ENCODE peak calls at places on chromosomes 12 and 14, in eight cellular contexts. One of them, this sample, is unnamed.

GRCh38 chr12:116048886-116049285 is 228.6 kb downstream of the MED13L start:
- DNase-seq in epithelial cell of esophagus: no peak
- DNase-seq in astrocyte of the cerebellum: no peak
- DNase-seq in AG09309: no peak
- DNase-seq in endothelial cell: no peak
- DNase-seq in sigmoid colon: no peak
- DNase-seq in thoracic aorta: no peak
- DNase-seq in body of pancreas: no peak
- DNase-seq in this sample: no peak

GRCh38 chr12:48388430-48388829 is 37.7 kb upstream of the ZNF641 start:
- DNase-seq in epithelial cell of esophagus: no peak
- DNase-seq in astrocyte of the cerebellum: no peak
- DNase-seq in AG09309: no peak
- DNase-seq in endothelial cell: no peak
- DNase-seq in sigmoid colon: no peak
- DNase-seq in thoracic aorta: no peak
- DNase-seq in body of pancreas: no peak
- DNase-seq in this sample: no peak

GRCh38 chr12:122975790-122976647 is 975 bp downstream of the OGFOD2 start:
- DNase-seq in epithelial cell of esophagus: no peak
- DNase-seq in astrocyte of the cerebellum: no peak
- DNase-seq in AG09309: no peak
- DNase-seq in endothelial cell: no peak
- DNase-seq in sigmoid colon: no peak
- DNase-seq in thoracic aorta: no peak
- DNase-seq in body of pancreas: no peak
- DNase-seq in this sample: no peak

GRCh38 chr12:122097641-122098364 is 19.2 kb downstream of the MLXIP start:
- DNase-seq in epithelial cell of esophagus: peak; percentile 52
- DNase-seq in astrocyte of the cerebellum: no peak
- DNase-seq in AG09309: no peak
- DNase-seq in endothelial cell: peak; percentile 35
- DNase-seq in sigmoid colon: peak; percentile 65
- DNase-seq in thoracic aorta: no peak
- DNase-seq in body of pancreas: peak; percentile 94
- DNase-seq in this sample: no peak

GRCh38 chr12:41112903-41113302 is 75.2 kb upstream of the PDZRN4 start:
- DNase-seq in epithelial cell of esophagus: peak; percentile 10
- DNase-seq in astrocyte of the cerebellum: no peak
- DNase-seq in AG09309: no peak
- DNase-seq in endothelial cell: no peak
- DNase-seq in sigmoid colon: no peak
- DNase-seq in thoracic aorta: no peak
- DNase-seq in body of pancreas: no peak
- DNase-seq in this sample: no peak

GRCh38 chr12:111598637-111599458 is at the start of gene ATXN2:
- DNase-seq in epithelial cell of esophagus: peak; percentile 70
- DNase-seq in astrocyte of the cerebellum: no peak
- DNase-seq in AG09309: no peak
- DNase-seq in endothelial cell: peak; percentile 58
- DNase-seq in sigmoid colon: peak; percentile 83
- DNase-seq in thoracic aorta: peak; percentile 4
- DNase-seq in body of pancreas: peak; percentile 68
- DNase-seq in this sample: no peak

GRCh38 chr12:47385587-47385986 is 305.8 kb upstream of the AMIGO2 start:
- DNase-seq in epithelial cell of esophagus: no peak
- DNase-seq in astrocyte of the cerebellum: no peak
- DNase-seq in AG09309: no peak
- DNase-seq in endothelial cell: no peak
- DNase-seq in sigmoid colon: no peak
- DNase-seq in thoracic aorta: no peak
- DNase-seq in body of pancreas: no peak
- DNase-seq in this sample: no peak

GRCh38 chr12:103672401-103673119 is 85.5 kb downstream of the STAB2 start:
- DNase-seq in epithelial cell of esophagus: no peak
- DNase-seq in astrocyte of the cerebellum: no peak
- DNase-seq in AG09309: no peak
- DNase-seq in endothelial cell: no peak
- DNase-seq in sigmoid colon: no peak
- DNase-seq in thoracic aorta: no peak
- DNase-seq in body of pancreas: no peak
- DNase-seq in this sample: no peak

GRCh38 chr14:49950275-49951250 is 57.7 kb downstream of the ARF6 start:
- DNase-seq in epithelial cell of esophagus: peak; percentile 100
- DNase-seq in astrocyte of the cerebellum: no peak
- DNase-seq in AG09309: no peak
- DNase-seq in endothelial cell: no peak
- DNase-seq in sigmoid colon: no peak
- DNase-seq in thoracic aorta: no peak
- DNase-seq in body of pancreas: peak; percentile 55
- DNase-seq in this sample: no peak

GRCh38 chr12:6792522-6793201 is 3.3 kb downstream of the CD4 start:
- DNase-seq in epithelial cell of esophagus: no peak
- DNase-seq in astrocyte of the cerebellum: no peak
- DNase-seq in AG09309: no peak
- DNase-seq in endothelial cell: no peak
- DNase-seq in sigmoid colon: peak; percentile 78
- DNase-seq in thoracic aorta: no peak
- DNase-seq in body of pancreas: no peak
- DNase-seq in this sample: no peak

GRCh38 chr14:32940066-32940651 is 1.5 kb downstream of the NPAS3 start:
- DNase-seq in epithelial cell of esophagus: no peak
- DNase-seq in astrocyte of the cerebellum: peak; percentile 9
- DNase-seq in AG09309: no peak
- DNase-seq in endothelial cell: peak; percentile 15
- DNase-seq in sigmoid colon: no peak
- DNase-seq in thoracic aorta: no peak
- DNase-seq in body of pancreas: no peak
- DNase-seq in this sample: no peak

GRCh38 chr12:122880155-122880605 is 15.7 kb downstream of the VPS37B start:
- DNase-seq in epithelial cell of esophagus: no peak
- DNase-seq in astrocyte of the cerebellum: no peak
- DNase-seq in AG09309: no peak
- DNase-seq in endothelial cell: no peak
- DNase-seq in sigmoid colon: no peak
- DNase-seq in thoracic aorta: no peak
- DNase-seq in body of pancreas: no peak
- DNase-seq in this sample: no peak

GRCh38 chr12:16165506-16165905 is 112.0 kb downstream of the SLC15A5 start:
- DNase-seq in epithelial cell of esophagus: peak; percentile 64
- DNase-seq in astrocyte of the cerebellum: peak; percentile 40
- DNase-seq in AG09309: no peak
- DNase-seq in endothelial cell: peak; percentile 34
- DNase-seq in sigmoid colon: peak; percentile 69
- DNase-seq in thoracic aorta: no peak
- DNase-seq in body of pancreas: peak; percentile 20
- DNase-seq in this sample: peak; percentile 16

GRCh38 chr14:90545431-90545830 is 148.6 kb downstream of the CALM1 start:
- DNase-seq in epithelial cell of esophagus: no peak
- DNase-seq in astrocyte of the cerebellum: no peak
- DNase-seq in AG09309: no peak
- DNase-seq in endothelial cell: no peak
- DNase-seq in sigmoid colon: no peak
- DNase-seq in thoracic aorta: no peak
- DNase-seq in body of pancreas: no peak
- DNase-seq in this sample: no peak

GRCh38 chr14:93727917-93728650 is 60.2 kb downstream of the PRIMA1 start:
- DNase-seq in epithelial cell of esophagus: no peak
- DNase-seq in astrocyte of the cerebellum: no peak
- DNase-seq in AG09309: no peak
- DNase-seq in endothelial cell: no peak
- DNase-seq in sigmoid colon: no peak
- DNase-seq in thoracic aorta: no peak
- DNase-seq in body of pancreas: no peak
- DNase-seq in this sample: no peak

GRCh38 chr12:124165695-124166094 is 129.2 kb upstream of the RFLNA start:
- DNase-seq in epithelial cell of esophagus: peak; percentile 10
- DNase-seq in astrocyte of the cerebellum: no peak
- DNase-seq in AG09309: no peak
- DNase-seq in endothelial cell: no peak
- DNase-seq in sigmoid colon: no peak
- DNase-seq in thoracic aorta: no peak
- DNase-seq in body of pancreas: no peak
- DNase-seq in this sample: no peak

GRCh38 chr12:64610660-64611429 is 550 bp downstream of the RASSF3 start:
- DNase-seq in epithelial cell of esophagus: peak; percentile 38
- DNase-seq in astrocyte of the cerebellum: no peak
- DNase-seq in AG09309: no peak
- DNase-seq in endothelial cell: peak; percentile 64
- DNase-seq in sigmoid colon: peak; percentile 81
- DNase-seq in thoracic aorta: no peak
- DNase-seq in body of pancreas: peak; percentile 57
- DNase-seq in this sample: no peak

GRCh38 chr14:20190596-20190995 is at the start of gene OR11G2:
- DNase-seq in epithelial cell of esophagus: no peak
- DNase-seq in astrocyte of the cerebellum: no peak
- DNase-seq in AG09309: no peak
- DNase-seq in endothelial cell: no peak
- DNase-seq in sigmoid colon: no peak
- DNase-seq in thoracic aorta: no peak
- DNase-seq in body of pancreas: no peak
- DNase-seq in this sample: no peak

GRCh38 chr12:116441292-116441691 is 117.9 kb upstream of the MAP1LC3B2 start:
- DNase-seq in epithelial cell of esophagus: no peak
- DNase-seq in astrocyte of the cerebellum: no peak
- DNase-seq in AG09309: no peak
- DNase-seq in endothelial cell: no peak
- DNase-seq in sigmoid colon: no peak
- DNase-seq in thoracic aorta: no peak
- DNase-seq in body of pancreas: no peak
- DNase-seq in this sample: no peak

GRCh38 chr12:94089891-94090290 is 58.5 kb upstream of the PLXNC1 start:
- DNase-seq in epithelial cell of esophagus: no peak
- DNase-seq in astrocyte of the cerebellum: no peak
- DNase-seq in AG09309: peak; percentile 86
- DNase-seq in endothelial cell: no peak
- DNase-seq in sigmoid colon: no peak
- DNase-seq in thoracic aorta: no peak
- DNase-seq in body of pancreas: no peak
- DNase-seq in this sample: no peak

GRCh38 chr12:131603106-131604033 is 107.5 kb upstream of the SFSWAP start:
- DNase-seq in epithelial cell of esophagus: no peak
- DNase-seq in astrocyte of the cerebellum: no peak
- DNase-seq in AG09309: no peak
- DNase-seq in endothelial cell: no peak
- DNase-seq in sigmoid colon: no peak
- DNase-seq in thoracic aorta: no peak
- DNase-seq in body of pancreas: no peak
- DNase-seq in this sample: no peak

GRCh38 chr12:5856692-5857091 is 88.4 kb downstream of the ANO2 start:
- DNase-seq in epithelial cell of esophagus: no peak
- DNase-seq in astrocyte of the cerebellum: no peak
- DNase-seq in AG09309: no peak
- DNase-seq in endothelial cell: no peak
- DNase-seq in sigmoid colon: no peak
- DNase-seq in thoracic aorta: no peak
- DNase-seq in body of pancreas: no peak
- DNase-seq in this sample: no peak

GRCh38 chr12:93060666-93061413 is 131.7 kb upstream of the EEA1 start:
- DNase-seq in epithelial cell of esophagus: no peak
- DNase-seq in astrocyte of the cerebellum: peak; percentile 68
- DNase-seq in AG09309: no peak
- DNase-seq in endothelial cell: no peak
- DNase-seq in sigmoid colon: peak; percentile 72
- DNase-seq in thoracic aorta: no peak
- DNase-seq in body of pancreas: no peak
- DNase-seq in this sample: peak; percentile 32
- TF ChIP-seq CTCF in epithelial cell of esophagus: no peak
- TF ChIP-seq CTCF in astrocyte of the cerebellum: peak; percentile 27
- TF ChIP-seq CTCF in AG09309: peak; percentile 16
- TF ChIP-seq CTCF in endothelial cell: no peak
- TF ChIP-seq CTCF in sigmoid colon: no peak
- TF ChIP-seq CTCF in thoracic aorta: no peak
- TF ChIP-seq CTCF in body of pancreas: no peak
- TF ChIP-seq CTCF in this sample: no peak

DNA sequence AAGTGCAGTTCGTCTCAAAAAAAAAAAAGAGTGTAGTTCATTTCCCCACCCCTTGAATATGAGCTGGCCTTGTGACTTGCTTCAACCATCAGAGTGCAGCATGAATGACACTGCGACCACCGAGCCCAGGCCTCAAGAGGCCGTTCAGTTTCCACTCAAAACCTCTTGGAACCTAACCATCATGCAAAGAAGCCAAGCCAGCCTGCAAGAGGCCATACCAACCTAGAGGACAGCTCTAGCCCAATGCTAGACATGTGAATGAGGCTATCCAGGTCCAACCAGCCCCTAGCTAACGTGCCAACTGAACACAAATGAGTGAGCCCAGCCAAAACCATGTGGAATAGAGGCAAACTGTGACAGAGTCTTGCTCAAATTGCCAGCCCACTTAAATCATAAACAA is 29.7 kb downstream of the R3HDM2 start:
- DNase-seq in epithelial cell of esophagus: no peak
- DNase-seq in astrocyte of the cerebellum: no peak
- DNase-seq in AG09309: no peak
- DNase-seq in endothelial cell: no peak
- DNase-seq in sigmoid colon: no peak
- DNase-seq in thoracic aorta: no peak
- DNase-seq in body of pancreas: no peak
- DNase-seq in this sample: no peak
- TF ChIP-seq CTCF in epithelial cell of esophagus: no peak
- TF ChIP-seq CTCF in astrocyte of the cerebellum: no peak
- TF ChIP-seq CTCF in AG09309: no peak
- TF ChIP-seq CTCF in endothelial cell: no peak
- TF ChIP-seq CTCF in sigmoid colon: no peak
- TF ChIP-seq CTCF in thoracic aorta: no peak
- TF ChIP-seq CTCF in body of pancreas: no peak
- TF ChIP-seq CTCF in this sample: no peak

GRCh38 chr14:65940056-65940735 is 527.7 kb downstream of the FUT8 start:
- DNase-seq in epithelial cell of esophagus: peak; percentile 28
- DNase-seq in astrocyte of the cerebellum: no peak
- DNase-seq in AG09309: no peak
- DNase-seq in endothelial cell: peak; percentile 28
- DNase-seq in sigmoid colon: no peak
- DNase-seq in thoracic aorta: no peak
- DNase-seq in body of pancreas: no peak
- DNase-seq in this sample: no peak
- TF ChIP-seq CTCF in epithelial cell of esophagus: peak; percentile 10
- TF ChIP-seq CTCF in astrocyte of the cerebellum: no peak
- TF ChIP-seq CTCF in AG09309: no peak
- TF ChIP-seq CTCF in endothelial cell: peak; percentile 52
- TF ChIP-seq CTCF in sigmoid colon: no peak
- TF ChIP-seq CTCF in thoracic aorta: no peak
- TF ChIP-seq CTCF in body of pancreas: no peak
- TF ChIP-seq CTCF in this sample: no peak

DNA sequence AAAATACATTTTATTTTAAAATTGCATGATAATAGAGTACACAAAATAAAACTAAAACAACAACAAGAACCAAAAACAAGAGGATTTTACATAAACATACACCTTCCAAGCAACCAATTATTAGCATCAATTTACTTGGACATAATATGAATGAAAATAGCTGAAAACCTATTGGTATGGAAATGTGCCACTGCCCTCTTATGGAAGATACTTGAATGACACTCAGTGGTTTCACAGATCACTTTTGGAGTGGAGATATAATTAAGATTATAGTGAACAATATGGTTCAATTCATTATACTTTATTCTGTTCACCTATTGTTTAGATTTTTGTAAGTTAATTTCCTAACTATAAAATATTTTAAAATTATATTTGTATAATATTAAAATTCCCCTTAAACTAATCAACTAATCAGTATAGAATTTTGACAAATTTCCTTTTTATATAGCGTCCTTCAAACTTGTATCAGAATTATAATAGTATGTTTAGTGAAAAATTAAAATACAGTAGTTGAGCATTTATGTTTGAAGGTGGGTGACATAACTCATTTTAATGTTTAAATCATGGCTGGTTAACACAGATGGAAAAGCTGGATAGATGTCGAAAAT is 70.1 kb downstream of the SLC6A15 start:
- DNase-seq in epithelial cell of esophagus: peak; percentile 63
- DNase-seq in astrocyte of the cerebellum: peak; percentile 46
- DNase-seq in AG09309: peak; percentile 23
- DNase-seq in endothelial cell: peak; percentile 33
- DNase-seq in sigmoid colon: no peak
- DNase-seq in thoracic aorta: no peak
- DNase-seq in body of pancreas: no peak
- DNase-seq in this sample: peak; percentile 12
- TF ChIP-seq CTCF in epithelial cell of esophagus: peak; percentile 75
- TF ChIP-seq CTCF in astrocyte of the cerebellum: peak; percentile 64
- TF ChIP-seq CTCF in AG09309: peak; percentile 66
- TF ChIP-seq CTCF in endothelial cell: peak; percentile 89
- TF ChIP-seq CTCF in sigmoid colon: peak; percentile 58
- TF ChIP-seq CTCF in thoracic aorta: peak; percentile 27
- TF ChIP-seq CTCF in body of pancreas: peak; percentile 49
- TF ChIP-seq CTCF in this sample: peak; percentile 74

This sample was measured in AG09319.